ENCODE peak calls at places on chromosomes 7 and 10, in four cellular contexts. K is pancreas, X is psoas muscle, U is HCT116. B is an unnamed sample.

GRCh38 chr7:70693690-70694356 is 438.1 kb upstream of the GALNT17 start:
- DNase-seq in K (peak), X (peak), U (no peak), B (peak)

GRCh38 chr10:43141421-43141820 is 3.2 kb downstream of the CSGALNACT2 start:
- DNase-seq in K (no peak), X (no peak), U (no peak), B (peak)

GRCh38 chr10:103816431-103816830 is 38.9 kb downstream of the SH3PXD2A start:
- DNase-seq in K (no peak), X (no peak), U (peak), B (no peak)

GRCh38 chr7:144390481-144390880 is 13.0 kb downstream of the NOBOX start:
- DNase-seq in K (no peak), X (no peak), U (no peak), B (no peak)

GRCh38 chr10:93947055-93947454 is 46.7 kb upstream of the PLCE1 start:
- DNase-seq in K (no peak), X (peak), U (no peak), B (no peak)

GRCh38 chr10:114328278-114328812 is 76.0 kb downstream of the AFAP1L2 start:
- DNase-seq in K (no peak), X (no peak), U (no peak), B (no peak)

GRCh38 chr10:4939224-4940072 is 23.8 kb upstream of the AKR1C1 start:
- DNase-seq in K (no peak), X (no peak), U (no peak), B (no peak)

GRCh38 chr7:137844690-137845425 is 1.9 kb downstream of the DGKI start:
- DNase-seq in K (no peak), X (no peak), U (no peak), B (no peak)

GRCh38 chr7:151452141-151452571 is 12.2 kb upstream of the CRYGN start:
- DNase-seq in K (no peak), X (no peak), U (no peak), B (no peak)

GRCh38 chr10:85224366-85224960 is 896.1 kb downstream of the CCSER2 start:
- DNase-seq in K (no peak), X (no peak), U (no peak), B (no peak)

GRCh38 chr10:111973306-111973705 is 210.3 kb downstream of the GPAM start:
- DNase-seq in K (no peak), X (no peak), U (no peak), B (no peak)

GRCh38 chr10:34739915-34740314 is 75.2 kb downstream of the PARD3 start:
- DNase-seq in K (peak), X (peak), U (no peak), B (peak)

GRCh38 chr7:122219253-122219865 is 75.3 kb upstream of the AASS start:
- DNase-seq in K (no peak), X (no peak), U (peak), B (no peak)

GRCh38 chr10:43880160-43880559 is 231.5 kb upstream of the ZNF32 start:
- DNase-seq in K (no peak), X (no peak), U (no peak), B (no peak)

GRCh38 chr10:488933-489215 is 200.6 kb downstream of the DIP2C start:
- DNase-seq in K (no peak), X (no peak), U (no peak), B (no peak)

GRCh38 chr10:126597206-126597605 is 73.3 kb downstream of the C10orf90 start:
- DNase-seq in K (no peak), X (no peak), U (no peak), B (no peak)

GRCh38 chr10:129744134-129744895 is 219.8 kb downstream of the EBF3 start:
- DNase-seq in K (peak), X (no peak), U (no peak), B (no peak)

GRCh38 chr7:142894112-142894835 is 8.7 kb upstream of the TRPV6 start:
- DNase-seq in K (no peak), X (no peak), U (no peak), B (no peak)

GRCh38 chr10:90417056-90417455 is 440.8 kb downstream of the HTR7 start:
- DNase-seq in K (no peak), X (no peak), U (no peak), B (no peak)

GRCh38 chr7:132243463-132243862 is 332.8 kb downstream of the PLXNA4 start:
- DNase-seq in K (no peak), X (no peak), U (no peak), B (no peak)

GRCh38 chr7:105257338-105257737 is 131.4 kb downstream of the SRPK2 start:
- DNase-seq in K (no peak), X (no peak), U (no peak), B (no peak)

GRCh38 chr10:97224483-97225435 is 39.0 kb upstream of the SLIT1 start:
- DNase-seq in K (no peak), X (no peak), U (no peak), B (no peak)

GRCh38 chr10:71737356-71738172 is 18.0 kb upstream of the C10orf105 start:
- DNase-seq in K (no peak), X (no peak), U (no peak), B (no peak)

GRCh38 chr10:13294784-13295183 is 5.1 kb downstream of the PHYH start:
- DNase-seq in K (no peak), X (no peak), U (no peak), B (no peak)

GRCh38 chr7:27532256-27532783 is 130.4 kb downstream of the HIBADH start:
- DNase-seq in K (no peak), X (no peak), U (no peak), B (no peak)

GRCh38 chr7:134892002-134892693 is 94.2 kb upstream of the AGBL3 start:
- DNase-seq in K (no peak), X (no peak), U (no peak), B (no peak)

GRCh38 chr7:44373418-44373740 is 48.0 kb upstream of the CAMK2B start:
- DNase-seq in K (no peak), X (no peak), U (no peak), B (peak)

GRCh38 chr10:50436805-50437204 is 185.5 kb upstream of the ASAH2 start:
- DNase-seq in K (no peak), X (no peak), U (no peak), B (no peak)

DNA sequence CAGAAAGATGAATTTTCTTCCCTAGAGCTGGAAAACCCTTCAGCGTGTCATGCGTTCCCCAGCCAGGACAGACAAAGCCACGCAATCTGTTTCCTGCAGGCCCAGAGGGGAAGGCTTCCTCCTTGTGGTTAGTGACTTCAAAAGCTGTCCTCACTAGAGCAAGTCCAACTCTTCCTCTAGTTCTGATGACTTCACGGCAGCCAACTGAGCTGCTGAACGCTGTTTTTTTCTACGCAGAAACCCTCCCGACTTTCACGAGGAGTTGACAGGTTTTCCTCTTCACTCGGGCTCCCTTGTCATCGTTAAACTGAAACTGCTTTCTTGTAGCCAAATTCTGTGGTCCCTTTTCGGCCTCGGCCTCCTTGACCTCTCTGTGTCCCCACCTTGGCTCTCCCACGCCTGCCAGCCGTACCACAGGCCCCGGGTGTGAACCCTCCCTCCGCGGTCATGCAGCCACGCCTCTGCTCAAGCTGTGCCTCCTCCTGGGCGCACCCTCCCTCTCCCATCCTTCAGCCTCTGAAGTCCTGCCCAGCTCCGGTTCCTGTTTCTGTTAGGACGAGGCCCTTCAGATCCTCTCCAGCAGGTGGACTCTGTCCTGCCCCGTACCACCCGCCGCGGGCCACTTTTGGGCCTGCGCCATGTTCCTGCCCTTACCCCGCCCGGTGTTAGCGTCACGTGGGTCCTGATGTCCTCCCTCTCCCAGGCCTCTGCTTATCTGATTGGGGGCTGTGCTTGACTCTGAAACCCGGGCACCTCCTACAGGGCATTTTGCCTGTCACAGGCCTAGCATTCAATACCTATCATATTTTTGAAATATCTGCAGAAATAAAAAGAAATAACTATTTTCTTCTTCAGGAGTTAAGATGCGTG is 39.3 kb downstream of the CUX1 start:
- DNase-seq in K (peak), X (peak), U (peak), B (peak)
- TF ChIP-seq CTCF in K (peak), X (peak), U (peak), B (peak)

DNA sequence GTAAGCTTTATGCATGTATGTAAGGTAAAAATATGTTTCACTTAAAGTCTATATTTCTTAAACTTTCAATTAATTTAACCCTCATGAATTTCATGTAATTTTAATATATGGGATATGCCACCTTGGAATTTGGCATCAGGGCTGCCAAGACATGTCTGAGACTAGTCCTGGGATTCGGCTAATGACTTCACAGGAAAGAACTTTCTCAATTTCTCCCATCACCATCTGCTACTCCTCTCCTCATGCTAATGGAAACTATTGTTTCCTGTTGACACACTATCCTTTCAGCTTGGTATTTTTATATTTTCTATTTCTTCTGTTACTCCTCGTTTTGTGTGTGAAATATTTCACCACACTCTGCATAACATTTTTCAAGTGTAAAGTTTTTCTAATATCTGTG is 205.9 kb downstream of the ARL4A start:
- DNase-seq in K (no peak), X (no peak), U (no peak), B (no peak)
- H3K27ac ChIP-seq in K (no peak), X (no peak), U (no peak), B (no peak)

GRCh38 chr7:77439572-77439971 is 23.4 kb upstream of the GSAP start:
- DNase-seq in K (no peak), X (peak), U (no peak), B (peak)
- TF ChIP-seq CTCF in K (no peak), X (peak), U (peak), B (peak)

DNA sequence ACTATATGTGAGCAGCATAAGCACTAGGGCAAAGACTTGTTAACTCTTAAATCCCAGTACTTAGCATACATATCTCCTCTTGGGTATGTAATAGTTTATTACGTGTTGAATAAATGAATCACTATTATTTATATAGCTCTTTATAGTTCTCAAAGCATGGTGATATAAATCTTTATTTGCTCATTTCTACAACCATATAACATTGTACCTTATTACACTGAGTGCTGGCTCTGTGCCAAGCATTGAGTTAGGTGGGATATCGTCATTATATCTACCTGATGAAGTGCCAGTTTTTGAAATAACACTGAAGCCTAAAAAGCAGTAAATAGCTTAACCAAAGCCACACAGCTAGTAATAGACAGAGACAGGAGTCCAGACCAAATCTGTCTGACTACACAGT is 27.9 kb downstream of the AHR start:
- DNase-seq in K (no peak), X (no peak), U (no peak), B (no peak)
- H3K27ac ChIP-seq in K (no peak), X (no peak), U (no peak), B (no peak)

GRCh38 chr7:69597278-69598076 is 798 bp upstream of the AUTS2 start:
- DNase-seq in K (peak), X (peak), U (no peak), B (no peak)
- TF ChIP-seq CTCF in K (no peak), X (no peak), U (no peak), B (no peak)

DNA sequence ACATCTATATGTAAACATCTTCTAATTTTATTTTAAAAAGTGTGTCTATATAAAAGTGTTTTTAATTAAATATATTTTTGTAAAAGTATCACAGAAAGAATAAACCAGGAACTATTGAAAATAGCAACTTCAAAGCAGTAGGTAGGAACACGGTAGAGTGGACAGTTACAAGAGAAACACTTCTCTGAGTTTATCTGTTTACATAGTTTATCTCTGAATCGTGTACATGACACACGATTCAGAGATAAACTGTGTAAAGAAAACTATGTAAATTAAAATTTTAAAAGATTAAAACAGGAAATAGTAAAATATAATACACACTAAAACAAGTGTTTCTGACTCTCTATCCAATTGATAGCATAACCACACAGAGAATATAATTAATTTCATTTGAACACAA is 25.1 kb upstream of the FAM170B start:
- DNase-seq in K (no peak), X (no peak), U (no peak), B (no peak)
- H3K27ac ChIP-seq in K (no peak), X (no peak), U (no peak), B (no peak)

DNA sequence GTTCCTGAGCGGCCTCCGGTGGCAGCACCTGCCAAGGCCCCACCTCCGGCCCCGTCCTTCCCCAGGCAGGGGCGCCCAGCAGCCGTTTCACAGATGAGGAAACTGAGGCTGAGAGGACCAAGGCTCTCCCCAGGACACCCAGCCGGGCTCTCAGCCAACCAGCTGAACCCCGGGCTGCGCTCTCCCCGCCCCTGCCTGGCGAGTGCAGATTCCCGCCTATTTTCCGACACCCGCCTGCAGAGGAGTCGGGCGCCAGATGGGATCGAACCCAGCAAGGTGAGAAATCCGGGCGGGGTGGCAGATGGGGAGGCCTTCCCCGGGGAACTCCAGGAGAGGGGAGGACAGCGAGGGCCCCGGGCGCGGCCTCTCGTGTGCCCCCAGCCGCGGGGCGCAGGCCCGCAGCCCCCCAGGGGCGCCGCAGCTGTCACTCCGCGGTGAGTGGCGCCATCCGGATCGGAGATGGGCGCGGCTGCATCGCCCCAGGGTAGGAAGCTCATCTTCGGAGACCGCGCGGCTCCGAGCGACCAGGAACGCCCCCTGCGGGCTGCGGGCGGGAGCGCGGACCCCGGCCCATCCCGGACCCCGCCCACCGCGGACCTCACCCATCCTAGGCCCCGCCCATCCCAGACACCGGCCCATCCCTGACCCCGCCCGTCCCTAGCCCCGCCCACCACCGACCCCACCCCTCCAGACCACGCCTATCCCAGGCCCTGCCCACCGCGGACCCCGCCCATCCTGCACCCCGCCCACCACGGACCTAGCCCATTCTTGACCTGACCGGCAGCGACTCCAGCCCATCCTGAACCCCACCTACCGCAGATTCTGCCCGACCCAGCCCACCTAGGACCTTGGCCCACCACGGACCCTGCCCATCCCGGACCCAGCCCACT is 90.3 kb downstream of the MICALL2 start:
- DNase-seq in K (no peak), X (no peak), U (peak), B (no peak)
- TF ChIP-seq CTCF in K (no peak), X (no peak), U (no peak), B (no peak)

DNA sequence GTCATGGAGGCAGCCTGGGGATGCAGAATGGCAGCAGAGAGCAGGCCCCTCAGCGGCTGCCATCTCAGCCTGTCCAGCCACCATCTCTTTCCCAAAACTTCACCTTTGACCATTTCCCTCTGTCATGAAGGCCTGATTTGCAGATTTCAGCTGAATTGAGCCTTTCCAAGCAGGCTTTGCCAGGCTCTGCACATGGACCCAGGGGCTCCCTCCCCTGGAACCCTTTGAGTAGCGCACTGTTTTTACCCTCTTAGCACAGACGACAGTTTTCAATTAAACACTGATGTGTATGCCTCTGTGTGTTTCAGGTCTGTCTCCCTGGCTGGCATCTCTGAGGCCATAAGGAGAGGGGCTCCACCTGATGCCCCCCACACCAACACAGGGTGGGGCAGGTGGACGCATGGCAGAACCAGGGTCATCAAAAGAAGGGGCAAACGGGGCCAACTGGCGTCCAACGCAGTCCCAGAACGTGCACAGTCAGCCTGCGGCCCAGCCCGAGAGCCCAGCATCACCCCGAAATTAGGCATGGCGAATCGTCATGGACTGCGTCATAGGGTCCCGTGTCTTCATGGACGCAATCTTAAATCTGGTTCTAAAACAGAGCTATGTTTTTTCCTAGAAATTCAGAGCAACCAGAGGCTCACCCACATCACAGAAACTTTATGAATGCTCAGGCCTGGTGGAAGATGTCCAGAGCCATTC is 185.0 kb upstream of the TCERG1L start:
- DNase-seq in K (no peak), X (no peak), U (no peak), B (no peak)
- H3K27ac ChIP-seq in K (no peak), X (no peak), U (no peak), B (no peak)

B was measured in lung.